ENCODE peak calls at places on chromosomes 3 and 15, in eight cellular contexts. R, F, O, X, D, Y, E and I are unnamed samples.

GRCh38 chr3:43105597-43106292 is at the start of gene POMGNT2:
- DNase-seq in D (peak), O (peak), F (peak), X (peak), Y (peak), R (peak), E (no peak), I (peak)

GRCh38 chr3:34212175-34212574 is 413.7 kb downstream of the PDCD6IP start:
- DNase-seq in D (no peak), E (peak), X (no peak), O (no peak), Y (no peak), F (no peak), R (no peak), I (no peak)

GRCh38 chr15:89442671-89443307 is 53.6 kb downstream of the RHCG start:
- DNase-seq in R (no peak), X (peak), Y (peak), O (peak), F (no peak), D (no peak), E (no peak), I (no peak)

GRCh38 chr3:130831716-130832400 is 62.0 kb upstream of the ATP2C1 start:
- DNase-seq in R (no peak), E (no peak), F (no peak), O (no peak), Y (no peak), D (no peak), X (no peak), I (no peak)

GRCh38 chr3:141242035-141242721 is 10.6 kb downstream of the PXYLP1 start:
- DNase-seq in R (peak), D (no peak), O (no peak), E (no peak), Y (no peak), F (no peak), X (no peak), I (no peak)

GRCh38 chr3:146243559-146243958 is 7.3 kb downstream of the PLSCR4 start:
- DNase-seq in D (no peak), Y (no peak), E (no peak), R (no peak), X (no peak), O (no peak), F (no peak), I (no peak)

GRCh38 chr3:53921296-53921695 is 29.6 kb upstream of the SELENOK start:
- DNase-seq in D (no peak), X (no peak), Y (no peak), E (no peak), O (peak), F (no peak), R (no peak), I (no peak)

GRCh38 chr3:43004282-43004681 is 25.2 kb downstream of the GASK1A start:
- DNase-seq in O (no peak), R (no peak), X (no peak), F (no peak), E (no peak), D (no peak), Y (no peak), I (no peak)

GRCh38 chr3:188802645-188803044 is 369.1 kb upstream of the TPRG1 start:
- DNase-seq in X (no peak), E (no peak), R (no peak), Y (no peak), F (no peak), D (no peak), O (no peak), I (no peak)

GRCh38 chr15:68684476-68684875 is 105.7 kb downstream of the CORO2B start:
- DNase-seq in R (peak), E (no peak), D (no peak), O (no peak), Y (no peak), X (no peak), F (no peak), I (no peak)

GRCh38 chr3:97871206-97871605 is 49.4 kb downstream of the CRYBG3 start:
- DNase-seq in D (no peak), X (no peak), O (no peak), E (no peak), Y (no peak), F (no peak), R (no peak), I (no peak)

GRCh38 chr3:127456471-127457093 is 134.0 kb downstream of the TPRA1 start:
- DNase-seq in Y (no peak), R (peak), D (no peak), X (peak), E (no peak), F (no peak), O (peak), I (no peak)

GRCh38 chr3:144362126-144362525 is 390.5 kb downstream of the DIPK2A start:
- DNase-seq in R (no peak), X (no peak), E (no peak), F (no peak), D (no peak), Y (no peak), O (no peak), I (no peak)

GRCh38 chr15:92599394-92599970 is 56.1 kb downstream of the FAM174B start:
- DNase-seq in X (no peak), R (no peak), O (no peak), E (no peak), F (no peak), D (no peak), Y (no peak), I (peak)

GRCh38 chr3:107657971-107658370 is 135.2 kb downstream of the BBX start:
- DNase-seq in R (no peak), E (no peak), O (no peak), Y (no peak), X (no peak), D (no peak), F (no peak), I (no peak)

GRCh38 chr3:24662449-24663345 is 168.0 kb upstream of the THRB start:
- DNase-seq in Y (no peak), X (no peak), E (no peak), O (no peak), D (no peak), R (no peak), F (no peak), I (no peak)

GRCh38 chr3:161263057-161263456 is 41.9 kb downstream of the NMD3 start:
- DNase-seq in D (no peak), Y (no peak), O (no peak), R (no peak), X (no peak), E (peak), F (no peak), I (no peak)

GRCh38 chr15:90481023-90481422 is 48.7 kb upstream of the CRTC3 start:
- DNase-seq in E (no peak), D (no peak), Y (no peak), F (no peak), X (no peak), R (no peak), O (no peak), I (no peak)

GRCh38 chr15:91866971-91867372 is 13.5 kb downstream of the SLCO3A1 start:
- DNase-seq in R (no peak), E (no peak), D (peak), F (no peak), O (no peak), X (no peak), Y (no peak), I (no peak)

GRCh38 chr15:73153447-73153846 is 101.2 kb downstream of the NEO1 start:
- DNase-seq in R (no peak), F (no peak), E (no peak), X (no peak), O (no peak), D (no peak), Y (no peak), I (no peak)

GRCh38 chr3:126021224-126021623 is 52.2 kb downstream of the ROPN1B start:
- DNase-seq in E (no peak), O (peak), Y (no peak), F (no peak), R (peak), X (no peak), D (no peak), I (no peak)

GRCh38 chr3:87503901-87504498 is 227.6 kb upstream of the POU1F1 start:
- DNase-seq in E (peak), Y (peak), X (peak), D (no peak), R (no peak), O (peak), F (no peak), I (peak)

GRCh38 chr3:173913985-173914421 is 516.5 kb downstream of the NLGN1 start:
- DNase-seq in O (peak), E (no peak), X (no peak), Y (no peak), R (no peak), F (no peak), D (no peak), I (no peak)

GRCh38 chr3:95215437-95215836 is 1152.6 kb downstream of the NSUN3 start:
- DNase-seq in R (no peak), Y (no peak), F (no peak), D (no peak), X (no peak), E (no peak), O (no peak), I (no peak)

GRCh38 chr3:33658971-33659848 is 58.8 kb downstream of the CLASP2 start:
- DNase-seq in D (peak), E (no peak), Y (no peak), O (peak), F (peak), R (peak), X (peak), I (peak)

GRCh38 chr15:53752406-53752805 is 7.1 kb downstream of the WDR72 start:
- DNase-seq in E (no peak), F (no peak), X (no peak), R (no peak), D (no peak), O (no peak), Y (no peak), I (no peak)

GRCh38 chr3:160921020-160921635 is 165.1 kb downstream of the PPM1L start:
- DNase-seq in O (peak), R (no peak), Y (no peak), F (no peak), E (no peak), D (peak), X (peak), I (no peak)

GRCh38 chr3:64056616-64057165 is 33.4 kb upstream of the PSMD6 start:
- DNase-seq in F (no peak), O (no peak), X (no peak), R (no peak), D (no peak), Y (no peak), E (peak), I (peak)

GRCh38 chr3:158742861-158743260 is 10.6 kb upstream of the RARRES1 start:
- DNase-seq in D (no peak), X (no peak), E (no peak), F (no peak), O (no peak), Y (no peak), R (no peak), I (no peak)

GRCh38 chr3:69426905-69427304 is 41.0 kb upstream of the FRMD4B start:
- DNase-seq in E (no peak), D (no peak), X (no peak), O (no peak), R (no peak), F (no peak), Y (no peak), I (no peak)
- TF ChIP-seq CTCF in E (peak), D (peak), X (peak), O (peak), R (no peak), F (no peak), Y (no peak), I (peak)

DNA sequence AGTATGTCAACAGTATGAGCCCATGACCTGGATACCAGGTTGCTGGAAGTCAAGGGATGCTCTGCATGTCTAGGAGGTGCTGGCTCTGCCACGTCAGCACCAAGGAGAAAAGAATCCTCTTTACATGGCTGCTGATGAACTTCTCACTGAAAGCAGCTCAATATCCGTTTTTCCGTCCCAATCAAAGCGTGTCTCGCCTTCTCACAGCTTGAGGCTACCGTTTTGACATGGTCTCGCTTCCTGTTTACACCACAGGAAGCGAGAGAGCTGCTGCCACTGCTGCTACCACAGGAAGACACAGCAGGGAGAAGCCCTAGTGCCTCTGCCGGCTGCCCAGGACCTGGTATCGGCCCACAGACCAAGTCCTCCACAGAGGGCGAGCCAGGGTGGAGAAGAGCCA is 27.3 kb downstream of the STARD5 start:
- DNase-seq in X (peak), O (no peak), E (no peak), R (no peak), F (no peak), Y (no peak), D (peak), I (no peak)
- TF ChIP-seq CTCF in X (no peak), O (no peak), E (no peak), R (no peak), F (no peak), Y (no peak), D (no peak), I (no peak)

GRCh38 chr15:67307156-67307555 is 52.6 kb downstream of the IQCH start:
- DNase-seq in X (no peak), F (no peak), Y (no peak), O (no peak), D (no peak), E (no peak), R (no peak), I (no peak)

GRCh38 chr15:67304778-67305177 is 50.2 kb downstream of the IQCH start:
- DNase-seq in O (no peak), Y (no peak), D (no peak), E (no peak), R (no peak), F (no peak), X (no peak), I (no peak)

GRCh38 chr15:67305506-67305905 is 50.9 kb downstream of the IQCH start:
- DNase-seq in O (no peak), E (no peak), F (no peak), X (no peak), R (no peak), Y (no peak), D (no peak), I (no peak)

GRCh38 chr15:67300266-67300914 is 45.8 kb downstream of the IQCH start:
- DNase-seq in O (no peak), E (no peak), X (no peak), Y (no peak), R (no peak), D (no peak), F (no peak), I (no peak)

DNA sequence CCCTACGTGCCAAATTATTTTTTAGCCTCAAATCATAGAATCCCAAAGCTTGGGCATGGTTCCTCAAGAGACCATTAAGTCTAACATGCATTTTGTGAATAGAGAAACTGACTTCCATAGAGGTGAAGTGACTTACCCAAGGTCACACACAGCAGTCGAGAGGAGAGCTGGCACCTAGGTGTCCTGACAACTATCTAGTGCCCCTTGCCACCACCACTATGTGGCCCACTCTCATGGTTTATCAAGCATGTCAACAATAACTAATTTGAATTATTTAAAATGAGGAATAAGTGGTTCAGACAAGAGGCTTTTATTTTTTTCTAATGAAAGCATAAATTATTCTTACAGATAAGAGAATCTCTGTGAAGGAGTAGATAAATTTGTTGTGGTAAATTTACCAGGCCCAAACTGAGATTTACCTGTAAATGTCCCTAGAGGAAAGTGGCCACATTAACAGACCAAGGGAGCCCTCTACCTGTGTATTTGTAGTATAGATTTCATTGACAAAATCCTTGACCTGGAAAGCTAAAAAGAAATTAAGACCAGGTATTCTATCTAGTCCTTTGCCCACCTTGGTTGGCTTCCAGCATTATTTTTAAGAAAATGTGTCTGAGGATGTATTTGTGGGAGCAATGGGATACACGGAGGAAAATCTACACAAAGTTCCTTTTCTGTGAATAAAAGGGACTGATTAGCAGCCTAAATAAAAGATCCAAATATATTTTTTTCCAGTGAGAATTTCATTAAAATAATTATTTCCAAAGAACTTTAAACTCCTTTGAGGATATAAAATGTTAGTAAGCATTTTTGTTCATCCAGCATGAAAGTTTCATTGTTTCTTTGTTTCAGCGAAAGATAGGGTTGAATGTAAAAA is 49.1 kb downstream of the IQCH start:
- DNase-seq in F (no peak), R (no peak), O (peak), X (no peak), Y (peak), D (no peak), E (no peak), I (no peak)
- TF ChIP-seq CTCF in F (no peak), R (no peak), O (peak), X (no peak), Y (peak), D (peak), E (no peak), I (peak)

GRCh38 chr3:38164966-38165721 is at the start of gene OXSR1:
- DNase-seq in R (peak), O (peak), X (peak), E (peak), Y (peak), D (peak), F (peak), I (peak)

GRCh38 chr3:38163117-38163870 is 2.0 kb upstream of the OXSR1 start:
- DNase-seq in D (no peak), X (no peak), O (peak), Y (no peak), R (peak), F (no peak), E (no peak), I (no peak)

GRCh38 chr3:38168151-38168987 is 3.0 kb downstream of the OXSR1 start:
- DNase-seq in Y (no peak), O (no peak), X (no peak), R (no peak), E (no peak), D (no peak), F (no peak), I (no peak)

GRCh38 chr3:38165722-38166387 is 518 bp downstream of the OXSR1 start:
- DNase-seq in R (peak), X (no peak), F (peak), E (no peak), D (no peak), O (peak), Y (no peak), I (no peak)

GRCh38 chr3:38164136-38164965 is 986 bp upstream of the OXSR1 start:
- DNase-seq in R (peak), Y (no peak), O (no peak), E (no peak), F (no peak), X (no peak), D (no peak), I (no peak)
- TF ChIP-seq CTCF in R (no peak), Y (no peak), O (no peak), E (no peak), F (no peak), X (no peak), D (no peak), I (no peak)

GRCh38 chr3:46087871-46088270 is 60.6 kb upstream of the XCR1 start:
- DNase-seq in Y (no peak), F (no peak), E (no peak), R (no peak), X (no peak), O (peak), D (no peak), I (no peak)
- TF ChIP-seq CTCF in Y (peak), F (no peak), E (no peak), R (no peak), X (no peak), O (peak), D (no peak), I (peak)

GRCh38 chr15:35397027-35397426 is 148.9 kb downstream of the DPH6 start:
- DNase-seq in E (no peak), R (no peak), F (no peak), X (no peak), D (no peak), O (no peak), Y (no peak), I (no peak)
- TF ChIP-seq CTCF in E (no peak), R (no peak), F (no peak), X (no peak), D (no peak), O (no peak), Y (no peak), I (no peak)

GRCh38 chr15:85414037-85414436 is 33.6 kb downstream of the AKAP13 start:
- DNase-seq in D (no peak), X (no peak), E (no peak), F (no peak), Y (no peak), R (no peak), O (no peak), I (no peak)

GRCh38 chr15:85414991-85415390 is 34.6 kb downstream of the AKAP13 start:
- DNase-seq in F (no peak), D (no peak), E (no peak), X (no peak), Y (no peak), O (no peak), R (no peak), I (no peak)

GRCh38 chr15:85415779-85416178 is 35.4 kb downstream of the AKAP13 start:
- DNase-seq in R (no peak), Y (no peak), D (no peak), E (no peak), O (no peak), F (no peak), X (no peak), I (no peak)

GRCh38 chr15:85412956-85413854 is 32.8 kb downstream of the AKAP13 start:
- DNase-seq in R (peak), X (peak), D (peak), E (peak), F (peak), Y (peak), O (no peak), I (peak)

DNA sequence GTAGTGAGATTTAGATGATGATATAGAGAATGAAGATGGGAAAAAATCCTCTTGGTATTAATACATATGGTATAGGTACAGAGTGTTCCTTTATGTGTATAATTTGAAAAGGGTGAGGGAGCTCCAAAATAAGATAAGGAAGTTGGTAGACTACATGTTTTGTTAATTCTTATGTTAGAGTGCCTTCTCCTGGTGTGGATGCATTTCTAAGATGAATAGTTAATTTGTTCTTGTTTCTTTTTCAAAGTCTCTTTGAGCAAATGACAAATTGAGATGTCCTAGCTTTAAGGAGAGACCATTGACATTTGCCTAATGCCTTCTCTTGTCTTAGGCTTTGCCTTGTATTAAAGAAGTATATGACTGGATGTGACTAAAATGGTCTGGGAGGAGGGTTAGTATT is 34.1 kb downstream of the AKAP13 start:
- DNase-seq in F (no peak), O (no peak), R (no peak), Y (no peak), X (no peak), E (no peak), D (no peak), I (no peak)
- TF ChIP-seq CTCF in F (no peak), O (no peak), R (no peak), Y (peak), X (no peak), E (peak), D (no peak), I (peak)

DNA sequence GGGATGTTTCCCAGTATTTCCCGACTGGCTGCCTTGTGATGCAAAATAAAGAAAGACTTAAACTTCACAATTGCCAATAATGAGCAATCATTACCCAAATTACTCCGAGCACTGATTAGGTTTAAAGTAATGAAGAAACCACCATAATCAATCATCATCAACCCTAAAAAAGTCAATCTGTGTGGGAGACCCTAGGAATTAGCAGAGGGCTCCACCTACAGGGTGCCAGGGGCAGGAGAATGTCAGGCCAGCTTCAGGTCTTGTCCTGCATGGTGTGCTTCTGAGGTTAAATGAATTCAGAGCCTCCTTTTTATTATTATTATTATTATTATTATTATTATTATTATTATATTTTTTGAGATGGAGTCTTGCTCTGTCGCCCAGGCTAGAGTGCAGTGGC is 478.0 kb upstream of the ARRDC4 start:
- DNase-seq in F (no peak), Y (no peak), O (peak), X (peak), R (no peak), E (no peak), D (no peak), I (no peak)
- TF ChIP-seq CTCF in F (no peak), Y (no peak), O (peak), X (peak), R (no peak), E (no peak), D (peak), I (no peak)

GRCh38 chr3:111534701-111535100 is 7.3 kb upstream of the CD96 start:
- DNase-seq in D (no peak), F (no peak), X (no peak), E (no peak), R (no peak), Y (no peak), O (no peak), I (no peak)
- TF ChIP-seq CTCF in D (no peak), F (no peak), X (no peak), E (no peak), R (no peak), Y (no peak), O (no peak), I (no peak)